ENCODE peak calls at places on chromosomes 4 and X, in nine cellular contexts. Q is GM23248; I is GM06990; D is hypothalamus; Z is activated T-cell treated with anti-CD3 and anti-CD28 coated beads, Interleukin-2, amount 50 U/mL, for 24 hours; W is stimulated activated CD4-positive, alpha-beta T cell treated with anti-CD3 and anti-CD28 coated beads, Interleukin-15, amount 100 ng/mL, for 24 hours; O is GM19239; J is T-helper 2 cell; P is activated B cell treated with CpG ODN at 0.5 μM for 24 hours. S is an unnamed sample.

GRCh38 chrX:106144755-106145639 is 23.1 kb upstream of the PWWP3B start:
- DNase-seq in O (no peak), Z (no peak), J (no peak), P (no peak), W (no peak), Q (no peak), D (no peak), I (no peak), S (no peak)

GRCh38 chr4:172995704-172996103 is 172.9 kb upstream of the GALNT7 start:
- DNase-seq in W (no peak), J (no peak), O (no peak), D (no peak), Q (no peak), I (no peak), Z (no peak), P (no peak), S (no peak)

GRCh38 chrX:10484683-10485247 is 135.6 kb downstream of the MID1 start:
- DNase-seq in J (no peak), W (no peak), Z (no peak), Q (peak), D (no peak), P (no peak), O (no peak), I (no peak), S (no peak)

GRCh38 chr4:101782546-101782945 is 8.0 kb upstream of the BANK1 start:
- DNase-seq in O (no peak), W (no peak), Z (no peak), Q (peak), P (no peak), I (no peak), J (no peak), D (no peak), S (no peak)

GRCh38 chrX:77565278-77565677 is 118.1 kb downstream of the FGF16 start:
- DNase-seq in I (no peak), O (no peak), D (no peak), W (no peak), Q (no peak), J (no peak), Z (no peak), P (no peak), S (no peak)

GRCh38 chr4:95158045-95158444 is 390.7 kb downstream of the UNC5C start:
- DNase-seq in I (no peak), D (no peak), J (no peak), P (no peak), Q (no peak), O (no peak), W (no peak), Z (no peak), S (no peak)

GRCh38 chr4:41360911-41361830 is 104.4 kb downstream of the UCHL1 start:
- DNase-seq in J (no peak), Z (no peak), W (peak), P (no peak), D (peak), Q (peak), I (peak), O (no peak), S (no peak)

GRCh38 chr4:81589191-81589720 is 117.5 kb upstream of the RASGEF1B start:
- DNase-seq in D (no peak), P (no peak), O (no peak), J (no peak), Q (no peak), Z (no peak), W (no peak), I (no peak), S (no peak)

GRCh38 chr4:183249854-183250253 is 70.2 kb downstream of the CLDN22 start:
- DNase-seq in J (no peak), I (no peak), P (no peak), Z (no peak), Q (peak), O (no peak), W (peak), D (no peak), S (no peak)

GRCh38 chrX:41661366-41662095 is 27.2 kb upstream of the GPR34 start:
- DNase-seq in P (no peak), Q (peak), J (no peak), W (no peak), O (no peak), I (no peak), D (no peak), Z (no peak), S (no peak)

GRCh38 chrX:118536687-118537461 is 41.3 kb downstream of the DOCK11 start:
- DNase-seq in Q (peak), D (no peak), P (no peak), O (no peak), J (peak), I (peak), Z (peak), W (peak), S (no peak)

GRCh38 chr4:165517216-165517615 is 138.4 kb downstream of the CPE start:
- DNase-seq in W (no peak), O (no peak), P (no peak), J (no peak), Z (no peak), D (no peak), Q (no peak), I (no peak), S (no peak)

GRCh38 chrX:19554786-19555185 is 39.5 kb upstream of the MAP3K15 start:
- DNase-seq in P (no peak), J (no peak), Z (no peak), I (peak), W (peak), D (no peak), O (no peak), Q (peak), S (no peak)

GRCh38 chrX:15854080-15854655 is 445 bp downstream of the AP1S2 start:
- DNase-seq in D (peak), J (peak), Z (peak), W (peak), I (peak), P (peak), O (peak), Q (peak), S (no peak)

GRCh38 chrX:15269618-15270521 is at the start of gene ASB9:
- DNase-seq in P (no peak), O (no peak), Q (peak), Z (peak), W (peak), I (no peak), D (no peak), J (no peak), S (no peak)

GRCh38 chr4:67167849-67168248 is 377.5 kb downstream of the CENPC start:
- DNase-seq in P (no peak), J (no peak), O (no peak), I (no peak), D (no peak), Q (no peak), W (no peak), Z (no peak), S (no peak)

GRCh38 chr4:41119867-41120295 is 94.5 kb downstream of the APBB2 start:
- DNase-seq in J (no peak), D (no peak), Q (no peak), O (no peak), I (no peak), P (no peak), W (no peak), Z (no peak), S (no peak)

GRCh38 chr4:139501117-139501516 is 47.2 kb downstream of the RAB33B start:
- DNase-seq in W (no peak), I (no peak), J (no peak), Q (peak), O (no peak), Z (no peak), D (no peak), P (no peak), S (no peak)

S was measured in GM12891.